ENCODE peak calls at places on chromosomes 7 and 10, in four cellular contexts. V, U, P and C are unnamed samples.

GRCh38 chr10:132096223-132096622 is 30.5 kb downstream of the JAKMIP3 start:
- DNase-seq in U (peak; percentile 22), P (no peak), V (no peak), C (no peak)

GRCh38 chr7:107408349-107408748 is 61.5 kb upstream of the GPR22 start:
- DNase-seq in V (no peak), U (no peak), P (no peak), C (no peak)

GRCh38 chr10:80460399-80461207 is 6.5 kb downstream of the TSPAN14 start:
- DNase-seq in U (no peak), P (no peak), V (no peak), C (no peak)

GRCh38 chr10:60429084-60429849 is 39.6 kb upstream of the ANK3 start:
- DNase-seq in V (no peak), U (no peak), P (no peak), C (no peak)

GRCh38 chr7:80481196-80481884 is 30.5 kb downstream of the GNAT3 start:
- DNase-seq in P (no peak), U (no peak), V (no peak), C (no peak)

GRCh38 chr10:46555713-46556514 is 544 bp downstream of the GPRIN2 start:
- DNase-seq in P (no peak), V (no peak), U (no peak), C (no peak)

GRCh38 chr10:45403151-45403550 is 29.1 kb downstream of the ALOX5 start:
- DNase-seq in V (no peak), U (no peak), P (no peak), C (no peak)

GRCh38 chr7:45601816-45602540 is 27.8 kb downstream of the ADCY1 start:
- DNase-seq in V (no peak), P (no peak), U (no peak), C (no peak)